ENCODE peak calls at places on chromosome 5, in four cellular contexts. P is H1, B is HCT116, F is HepG2. J is an unnamed sample.

GRCh38 chr5:140225396-140225795 is 50.4 kb downstream of the CYSTM1 start:
- DNase-seq in P (no peak), B (no peak), F (no peak), J (no peak)

GRCh38 chr5:131275996-131276535 is 12.2 kb downstream of the CDC42SE2 start:
- DNase-seq in F (no peak), P (no peak), B (no peak), J (no peak)

GRCh38 chr5:52880541-52880940 is 92.8 kb downstream of the ITGA1 start:
- DNase-seq in F (no peak), P (no peak), B (no peak), J (no peak)

GRCh38 chr5:41312478-41313060 is 99.2 kb upstream of the C6 start:
- DNase-seq in B (no peak), P (no peak), F (no peak), J (no peak)

GRCh38 chr5:181159286-181160143 is 12.1 kb downstream of the OR2V2 start:
- DNase-seq in P (peak; percentile 99), F (peak; percentile 67), B (peak; percentile 73), J (no peak)

GRCh38 chr5:80246995-80247729 is 8.7 kb downstream of the SERINC5 start:
- DNase-seq in P (no peak), F (peak; percentile 73), B (peak; percentile 83), J (no peak)

GRCh38 chr5:32232441-32233219 is 58.5 kb upstream of the GOLPH3 start:
- DNase-seq in P (peak; percentile 86), F (peak; percentile 64), B (peak; percentile 41), J (no peak)

GRCh38 chr5:42718591-42718990 is 38.0 kb upstream of the CCDC152 start:
- DNase-seq in B (no peak), F (no peak), P (no peak), J (no peak)

GRCh38 chr5:167992868-167993267 is 298.6 kb upstream of the WWC1 start:
- DNase-seq in B (no peak), F (no peak), P (no peak), J (no peak)

GRCh38 chr5:102536323-102536928 is 37.6 kb upstream of the SLCO6A1 start:
- DNase-seq in F (no peak), B (peak; percentile 7), P (no peak), J (no peak)

GRCh38 chr5:114700823-114701222 is 339.0 kb downstream of the KCNN2 start:
- DNase-seq in B (no peak), P (no peak), F (no peak), J (no peak)

GRCh38 chr5:41414598-41414997 is 95.8 kb downstream of the PLCXD3 start:
- DNase-seq in P (no peak), B (peak; percentile 67), F (peak; percentile 79), J (no peak)

GRCh38 chr5:95858661-95859326 is 36.3 kb upstream of the GLRX start:
- DNase-seq in B (peak; percentile 71), P (peak; percentile 96), F (peak; percentile 90), J (peak; percentile 69)

GRCh38 chr5:100746730-100747129 is 156.4 kb downstream of the ST8SIA4 start:
- DNase-seq in F (no peak), B (no peak), P (no peak), J (no peak)

GRCh38 chr5:616342-617039 is 4.4 kb downstream of the CEP72 start:
- DNase-seq in P (no peak), F (no peak), B (no peak), J (no peak)

GRCh38 chr5:116531635-116532034 is 43.0 kb downstream of the SEMA6A start:
- DNase-seq in F (peak; percentile 12), P (no peak), B (no peak), J (no peak)

GRCh38 chr5:165304193-165304820 is 1798.9 kb downstream of the MAT2B start:
- DNase-seq in F (no peak), P (no peak), B (no peak), J (no peak)
- TF ChIP-seq ZNF274 in F (no peak), P (no peak), B (no peak), J (no peak)

DNA sequence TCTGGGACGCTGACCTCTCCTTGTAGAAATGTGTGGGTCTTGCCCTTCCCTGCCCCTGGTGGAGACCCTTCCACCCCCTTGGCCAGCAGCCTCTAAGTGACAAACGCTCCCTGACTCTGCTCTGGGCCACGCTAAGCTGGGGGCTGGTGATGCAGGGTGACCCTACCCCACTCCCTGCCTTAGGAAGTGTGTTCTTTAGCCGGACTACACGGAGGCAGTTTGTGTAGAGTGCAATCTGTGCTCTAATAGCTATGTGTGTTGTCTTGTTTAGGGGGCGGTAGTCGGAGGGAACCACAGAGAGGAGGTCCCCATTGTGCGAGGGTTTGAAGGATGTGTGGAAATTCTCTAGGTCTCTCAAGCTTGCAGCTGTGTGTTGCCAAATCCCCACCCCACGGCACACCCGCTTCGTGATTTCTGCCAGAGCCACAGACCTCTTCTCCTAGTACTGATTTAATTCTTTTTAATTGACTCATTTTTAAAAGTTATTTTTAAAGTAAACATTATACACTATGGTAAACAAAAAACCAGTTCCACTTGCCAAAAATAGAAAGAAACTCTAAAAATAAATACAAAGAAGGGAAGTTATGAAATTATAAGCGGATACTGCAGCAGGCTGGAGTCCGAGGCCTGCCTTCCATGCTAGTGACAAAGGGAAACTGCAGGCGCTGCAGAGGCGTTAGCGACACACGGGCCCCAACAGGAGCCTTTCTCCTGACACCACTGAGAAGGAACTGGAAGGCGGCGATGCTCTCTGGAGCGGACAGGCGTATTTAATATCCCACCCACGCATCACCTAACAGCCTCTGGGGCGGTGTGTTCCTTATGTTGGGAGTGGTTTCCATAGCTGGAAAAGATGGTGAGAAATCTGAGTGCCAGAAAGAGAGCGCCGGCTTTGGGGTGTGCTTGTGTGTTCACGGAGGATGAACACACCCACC is 122.7 kb downstream of the COL23A1 start:
- DNase-seq in B (no peak), P (no peak), F (no peak), J (no peak)
- TF ChIP-seq YY1 in B (no peak), P (no peak), F (no peak), J (no peak)

DNA sequence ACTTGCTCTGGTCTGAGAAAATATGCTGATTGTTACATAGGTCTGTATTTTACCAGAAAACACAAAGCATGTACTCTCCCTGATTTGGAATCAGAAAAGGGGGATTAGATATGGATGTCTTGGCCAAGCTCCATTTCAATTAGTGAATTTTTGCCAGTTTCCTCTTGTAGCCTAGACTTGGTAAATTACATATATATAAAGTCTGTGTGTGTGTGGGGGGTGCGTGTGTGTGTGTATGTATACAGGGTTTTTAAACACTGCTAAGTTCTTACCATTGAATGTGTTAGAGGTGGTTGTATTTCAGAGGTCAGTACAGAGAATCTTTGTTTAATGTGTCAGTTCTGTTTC is 4.9 kb downstream of the VCAN start:
- DNase-seq in P (no peak), B (no peak), F (no peak), J (no peak)
- TF ChIP-seq ZNF274 in P (no peak), B (no peak), F (no peak), J (no peak)

DNA sequence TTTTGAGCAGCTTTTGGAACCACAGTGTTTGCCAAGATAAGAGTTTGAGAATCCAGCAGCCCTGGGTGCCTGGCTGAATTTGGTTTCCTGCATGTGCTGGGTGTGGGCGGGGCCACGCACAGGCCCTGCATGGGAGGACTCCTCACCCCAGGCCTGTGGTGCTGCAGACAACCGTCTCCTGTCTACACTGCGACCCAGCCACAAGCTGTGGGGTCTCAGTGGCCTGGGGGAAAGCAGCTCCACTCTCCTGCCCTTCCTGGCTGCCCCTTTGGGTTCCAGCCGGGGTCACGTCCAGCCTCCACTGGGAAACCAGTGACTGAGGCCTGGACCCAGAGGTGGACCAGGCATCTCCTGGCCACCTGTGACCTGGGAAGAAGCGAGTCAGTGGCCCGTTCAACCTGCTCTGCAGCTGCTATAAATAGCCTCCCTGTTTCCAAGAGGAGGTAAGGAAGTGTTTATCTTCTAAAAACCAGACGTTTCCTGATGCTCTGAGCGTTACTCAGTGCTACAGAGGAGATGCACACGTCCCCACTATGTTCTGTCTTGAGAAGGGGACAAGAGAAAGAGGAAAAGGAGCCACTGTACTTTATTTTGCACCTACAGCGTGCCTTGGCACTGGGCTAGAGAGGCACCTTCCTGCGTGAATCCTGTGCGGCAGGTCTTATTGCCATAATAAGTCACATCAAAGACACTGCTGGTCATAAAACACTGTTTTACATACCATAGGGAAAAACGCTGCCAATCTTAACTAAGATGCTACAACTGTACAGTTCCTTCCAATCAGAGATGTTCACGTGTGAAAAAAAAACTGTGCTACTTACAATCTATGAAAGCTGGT is 47.9 kb downstream of the NEURL1B start:
- DNase-seq in F (no peak), B (no peak), P (no peak), J (no peak)
- TF ChIP-seq YY1 in F (no peak), B (no peak), P (no peak), J (no peak)

GRCh38 chr5:60510663-60511062 is 189.3 kb downstream of the DEPDC1B start:
- DNase-seq in P (no peak), B (no peak), F (no peak), J (no peak)
- TF ChIP-seq ZNF274 in P (no peak), B (no peak), F (no peak), J (no peak)

DNA sequence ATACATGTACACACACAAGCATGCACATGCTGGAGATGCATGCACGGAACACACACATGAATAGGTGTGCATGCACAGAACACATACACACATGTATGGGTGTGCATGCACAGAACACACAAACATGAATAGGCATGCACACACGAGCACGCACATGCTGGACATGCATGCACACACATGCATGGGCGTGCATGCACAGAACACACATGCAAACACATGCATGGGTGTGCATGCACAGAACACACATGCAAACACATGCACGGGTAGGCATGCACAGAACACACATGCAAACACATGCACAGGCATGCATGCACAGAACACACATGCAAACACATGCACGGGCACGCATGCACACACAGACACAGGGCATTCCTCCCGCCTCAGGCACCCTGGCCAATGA is 382.3 kb downstream of the IRX2 start:
- DNase-seq in P (no peak), F (no peak), B (no peak), J (no peak)
- TF ChIP-seq YY1 in P (no peak), F (no peak), B (no peak), J (no peak)

GRCh38 chr5:151469386-151469785 is 22.0 kb downstream of the SLC36A1 start:
- DNase-seq in B (no peak), P (no peak), F (no peak), J (no peak)
- TF ChIP-seq ZNF274 in B (no peak), P (no peak), F (no peak), J (no peak)

GRCh38 chr5:136012041-136012804 is 16.6 kb upstream of the TGFBI start:
- DNase-seq in P (no peak), F (no peak), B (no peak), J (no peak)
- TF ChIP-seq YY1 in P (no peak), F (no peak), B (no peak), J (no peak)

GRCh38 chr5:7471710-7472109 is 75.8 kb downstream of the ADCY2 start:
- DNase-seq in B (no peak), F (no peak), P (no peak), J (no peak)
- TF ChIP-seq ZNF274 in B (no peak), F (no peak), P (no peak), J (no peak)

GRCh38 chr5:164345173-164345572 is 839.8 kb downstream of the MAT2B start:
- DNase-seq in B (no peak), P (no peak), F (no peak), J (no peak)
- TF ChIP-seq YY1 in B (no peak), P (no peak), F (no peak), J (no peak)